ENCODE peak calls at places on chromosomes 7 and 10, in five cellular contexts. J is fibroblast of lung, G is neural progenitor cell, S is endothelial cell of umbilical vein, C is mammary epithelial cell. B is an unnamed sample.

GRCh38 chr7:100895701-100895955 is at the start of gene ACHE:
- DNase-seq in J (no peak), S (no peak), G (no peak), C (no peak), B (no peak)

GRCh38 chr10:46062735-46063428 is 16.8 kb upstream of the MSMB start:
- DNase-seq in J (no peak), C (no peak), G (no peak), S (no peak), B (no peak)

GRCh38 chr7:157625973-157626790 is 289.4 kb downstream of the DNAJB6 start:
- DNase-seq in G (no peak), C (no peak), J (no peak), S (no peak), B (no peak)

GRCh38 chr10:86334515-86335085 is 32.0 kb downstream of the GRID1 start:
- DNase-seq in J (no peak), C (no peak), S (no peak), G (peak), B (no peak)

GRCh38 chr7:158583810-158584209 is 3.8 kb downstream of the PTPRN2 start:
- DNase-seq in J (no peak), S (no peak), G (no peak), C (no peak), B (no peak)

GRCh38 chr7:84697506-84697905 is 489.4 kb downstream of the SEMA3D start:
- DNase-seq in C (peak), G (no peak), S (peak), J (peak), B (no peak)

GRCh38 chr10:7410800-7411670 is at the start of gene SFMBT2:
- DNase-seq in C (peak), J (peak), S (peak), G (peak), B (peak)

GRCh38 chr7:21903074-21903786 is 42.5 kb downstream of the CDCA7L start:
- DNase-seq in G (no peak), C (no peak), S (no peak), J (no peak), B (peak)

GRCh38 chr10:31586708-31587107 is 267.7 kb downstream of the ZEB1 start:
- DNase-seq in C (no peak), J (no peak), S (no peak), G (no peak), B (no peak)

GRCh38 chr7:36794689-36795088 is 70.4 kb upstream of the AOAH start:
- DNase-seq in S (no peak), G (no peak), C (peak), J (no peak), B (no peak)

GRCh38 chr10:33791295-33791694 is 456.8 kb upstream of the NRP1 start:
- DNase-seq in S (no peak), J (no peak), C (no peak), G (no peak), B (no peak)

GRCh38 chr10:118594392-118595063 is 920 bp downstream of the PRLHR start:
- DNase-seq in S (peak), C (peak), J (peak), G (peak), B (peak)

GRCh38 chr10:14543048-14543903 is 212.6 kb upstream of the FRMD4A start:
- DNase-seq in S (no peak), J (peak), G (no peak), C (no peak), B (no peak)

GRCh38 chr10:133116455-133116854 is 28.7 kb downstream of the ADGRA1 start:
- DNase-seq in G (no peak), J (no peak), C (no peak), S (no peak), B (no peak)

GRCh38 chr7:44195901-44196300 is 4.9 kb upstream of the YKT6 start:
- DNase-seq in J (no peak), S (no peak), G (no peak), C (no peak), B (no peak)

GRCh38 chr7:45026984-45027773 is 27.2 kb downstream of the CCM2 start:
- DNase-seq in C (peak), S (peak), J (peak), G (no peak), B (no peak)

GRCh38 chr7:99099499-99100077 is 44.3 kb downstream of the SMURF1 start:
- DNase-seq in G (no peak), J (no peak), C (no peak), S (no peak), B (no peak)

GRCh38 chr7:123622660-123623386 is 21.2 kb downstream of the ASB15 start:
- DNase-seq in C (no peak), S (no peak), J (peak), G (no peak), B (no peak)

GRCh38 chr7:150781016-150781415 is 19.1 kb downstream of the TMEM176B start:
- DNase-seq in S (no peak), J (peak), G (no peak), C (peak), B (peak)
- H3K4me3 ChIP-seq in S (no peak), J (no peak), G (no peak), C (no peak), B (no peak)

GRCh38 chr7:28455486-28455885 is 43.2 kb downstream of the CREB5 start:
- DNase-seq in S (no peak), J (no peak), C (no peak), G (no peak), B (no peak)
- TF ChIP-seq EZH2 in S (no peak), J (no peak), C (no peak), G (no peak), B (no peak)

GRCh38 chr10:87918254-87918859 is 54.9 kb downstream of the PTEN start:
- DNase-seq in J (no peak), C (no peak), G (no peak), S (peak), B (no peak)
- H3K4me3 ChIP-seq in J (no peak), C (no peak), G (no peak), S (peak), B (no peak)

GRCh38 chr7:517848-518629 is 1.6 kb downstream of the PDGFA start:
- DNase-seq in C (peak), G (peak), S (peak), J (peak), B (peak)
- TF ChIP-seq EZH2 in C (no peak), G (peak), S (no peak), J (no peak), B (peak)

GRCh38 chr7:15684834-15685233 is 1.6 kb downstream of the MEOX2 start:
- DNase-seq in S (peak), J (peak), C (no peak), G (peak), B (peak)
- H3K4me3 ChIP-seq in S (peak), J (peak), C (no peak), G (peak), B (no peak)

GRCh38 chr10:101046332-101047238 is 15.2 kb upstream of the KAZALD1 start:
- DNase-seq in J (no peak), C (no peak), S (no peak), G (peak), B (peak)
- TF ChIP-seq EZH2 in J (no peak), C (no peak), S (no peak), G (peak), B (no peak)

GRCh38 chr7:129168219-129168991 is 20.0 kb upstream of the SMO start:
- DNase-seq in C (no peak), J (no peak), G (peak), S (no peak), B (no peak)
- H3K4me3 ChIP-seq in C (no peak), J (no peak), G (peak), S (no peak), B (no peak)

B was measured in A673.